ENCODE peak calls at places on chromosome 5, in ten cellular contexts. K is neural progenitor cell; N is aorta; H is CD4-positive, CD25-positive, alpha-beta regulatory T cell; D is CD4-positive, alpha-beta memory T cell; V is CD8-positive, alpha-beta memory T cell; A is dorsolateral prefrontal cortex; P is H9; G is IMR-90; O is RWPE1. U is an unnamed sample.

GRCh38 chr5:37133939-37134338 is 115.2 kb downstream of the CPLANE1 start:
- DNase-seq in V (no peak), N (no peak), G (peak; percentile 75), K (no peak), D (no peak), P (no peak), O (peak; percentile 13), A (no peak), H (no peak), U (no peak)

GRCh38 chr5:137292461-137293025 is 206.6 kb downstream of the SPOCK1 start:
- DNase-seq in P (no peak), N (no peak), H (no peak), D (no peak), V (no peak), K (no peak), G (no peak), O (no peak), A (no peak), U (no peak)

GRCh38 chr5:167950126-167950721 is 341.2 kb upstream of the WWC1 start:
- DNase-seq in P (no peak), N (no peak), V (no peak), D (no peak), H (no peak), K (no peak), O (no peak), A (no peak), G (peak; percentile 67), U (no peak)

GRCh38 chr5:68389618-68390017 is 174.1 kb downstream of the PIK3R1 start:
- DNase-seq in P (no peak), O (no peak), K (no peak), V (no peak), G (no peak), A (no peak), N (no peak), H (no peak), D (no peak), U (no peak)

GRCh38 chr5:88660947-88661869 is 221.8 kb downstream of the MEF2C start:
- DNase-seq in G (peak; percentile 77), D (no peak), K (peak; percentile 97), H (peak; percentile 39), P (peak; percentile 99), O (peak; percentile 90), N (peak; percentile 74), V (no peak), A (peak; percentile 98), U (peak; percentile 67)

GRCh38 chr5:142749321-142749720 is 20.9 kb upstream of the ARHGAP26 start:
- DNase-seq in D (no peak), A (no peak), K (no peak), G (peak; percentile 77), H (peak; percentile 10), P (no peak), O (no peak), V (no peak), N (no peak), U (no peak)

GRCh38 chr5:65113766-65114165 is 345.0 kb downstream of the CWC27 start:
- DNase-seq in N (no peak), A (no peak), D (no peak), K (no peak), O (no peak), G (peak; percentile 29), V (no peak), P (no peak), H (no peak), U (no peak)

GRCh38 chr5:154190652-154191304 is at the start of gene GALNT10:
- DNase-seq in O (peak; percentile 85), G (peak; percentile 66), K (peak; percentile 91), D (peak; percentile 83), A (peak; percentile 39), N (peak; percentile 81), P (peak; percentile 61), H (peak; percentile 83), V (peak; percentile 76), U (peak; percentile 89)

GRCh38 chr5:77774981-77775772 is 962 bp downstream of the TBCA start:
- DNase-seq in K (no peak), H (peak; percentile 41), G (no peak), A (no peak), D (peak; percentile 4), O (peak; percentile 29), V (no peak), P (no peak), N (no peak), U (no peak)

GRCh38 chr5:159913048-159913447 is 3.2 kb upstream of the ADRA1B start:
- DNase-seq in O (peak; percentile 81), A (no peak), P (no peak), D (no peak), H (no peak), K (no peak), V (no peak), G (peak; percentile 76), N (no peak), U (no peak)

GRCh38 chr5:135382131-135382530 is 16.9 kb downstream of the MACROH2A1 start:
- DNase-seq in H (no peak), N (no peak), O (no peak), V (no peak), A (no peak), D (no peak), P (no peak), K (no peak), G (no peak), U (no peak)

GRCh38 chr5:79020861-79021561 is 35.9 kb upstream of the ARSB start:
- DNase-seq in N (peak; percentile 66), O (peak; percentile 60), G (peak; percentile 78), A (peak; percentile 66), P (peak; percentile 52), H (peak; percentile 62), K (peak; percentile 72), V (peak; percentile 55), D (peak; percentile 21), U (peak; percentile 67)

DNA sequence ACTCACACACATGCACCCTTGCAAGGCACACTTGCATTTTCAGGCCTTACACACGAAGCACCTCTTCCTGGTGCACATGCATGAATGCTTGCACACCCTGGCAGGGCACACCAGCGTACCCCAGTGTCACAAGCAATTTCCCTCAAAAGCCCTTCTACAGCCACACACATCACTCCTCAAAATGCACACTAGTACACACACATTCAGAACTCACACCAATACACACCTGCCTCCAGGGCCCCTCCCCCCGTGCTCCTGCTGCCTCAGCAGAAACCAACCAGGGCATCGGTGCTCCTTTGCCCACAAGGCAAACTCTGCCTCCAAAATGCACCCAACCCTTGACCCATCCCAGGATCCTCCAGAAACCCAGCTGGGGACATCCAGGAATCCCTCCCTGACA is 1.2 kb downstream of the CAMK2A start:
- DNase-seq in D (no peak), N (no peak), G (no peak), O (no peak), K (no peak), P (no peak), A (no peak), H (no peak), V (no peak), U (no peak)
- H3K27ac ChIP-seq in D (no peak overlapping the region), N (no peak overlapping the region), G (no peak overlapping the region), O (no peak overlapping the region), K (no peak overlapping the region), P (no peak overlapping the region), A (peak overlapping the region; percentile 68), H (no peak overlapping the region), V (no peak overlapping the region), U (no peak overlapping the region)

GRCh38 chr5:13662646-13663045 is 281.8 kb downstream of the DNAH5 start:
- DNase-seq in G (peak; percentile 59), P (no peak), O (no peak), D (no peak), H (no peak), N (no peak), K (no peak), V (no peak), A (no peak), U (no peak)
- H3K27ac ChIP-seq in G (no peak overlapping the region), P (no peak overlapping the region), O (no peak overlapping the region), D (no peak overlapping the region), H (no peak overlapping the region), N (no peak overlapping the region), K (no peak overlapping the region), V (no peak overlapping the region), A (no peak overlapping the region), U (no peak overlapping the region)

GRCh38 chr5:149411738-149412519 is 32.8 kb upstream of the IL17B start:
- DNase-seq in H (no peak), G (no peak), O (no peak), A (no peak), N (peak; percentile 40), D (no peak), P (no peak), V (no peak), K (no peak), U (peak; percentile 23)

GRCh38 chr5:149410721-149411432 is 31.8 kb upstream of the IL17B start:
- DNase-seq in A (no peak), G (peak; percentile 16), K (no peak), P (no peak), O (no peak), V (no peak), D (no peak), H (no peak), N (peak; percentile 57), U (peak; percentile 57)

GRCh38 chr5:149414405-149415244 is 35.5 kb upstream of the IL17B start:
- DNase-seq in O (no peak), H (no peak), G (peak; percentile 79), A (no peak), N (peak; percentile 73), K (no peak), P (no peak), V (no peak), D (no peak), U (no peak)

GRCh38 chr5:149413477-149414210 is 34.6 kb upstream of the IL17B start:
- DNase-seq in N (peak; percentile 44), H (no peak), D (no peak), O (no peak), V (no peak), A (no peak), P (no peak), K (no peak), G (no peak), U (peak; percentile 20)

GRCh38 chr5:149412783-149413476 is 33.8 kb upstream of the IL17B start:
- DNase-seq in H (no peak), G (no peak), D (no peak), N (peak; percentile 80), O (no peak), P (no peak), K (no peak), V (no peak), A (no peak), U (peak; percentile 55)
- H3K27ac ChIP-seq in H (no peak overlapping the region), G (peak overlapping the region; percentile 67), D (no peak overlapping the region), N (peak overlapping the region; percentile 46), O (no peak overlapping the region), P (no peak overlapping the region), K (no peak overlapping the region), V (no peak overlapping the region), A (no peak overlapping the region), U (peak overlapping the region; percentile 60)

DNA sequence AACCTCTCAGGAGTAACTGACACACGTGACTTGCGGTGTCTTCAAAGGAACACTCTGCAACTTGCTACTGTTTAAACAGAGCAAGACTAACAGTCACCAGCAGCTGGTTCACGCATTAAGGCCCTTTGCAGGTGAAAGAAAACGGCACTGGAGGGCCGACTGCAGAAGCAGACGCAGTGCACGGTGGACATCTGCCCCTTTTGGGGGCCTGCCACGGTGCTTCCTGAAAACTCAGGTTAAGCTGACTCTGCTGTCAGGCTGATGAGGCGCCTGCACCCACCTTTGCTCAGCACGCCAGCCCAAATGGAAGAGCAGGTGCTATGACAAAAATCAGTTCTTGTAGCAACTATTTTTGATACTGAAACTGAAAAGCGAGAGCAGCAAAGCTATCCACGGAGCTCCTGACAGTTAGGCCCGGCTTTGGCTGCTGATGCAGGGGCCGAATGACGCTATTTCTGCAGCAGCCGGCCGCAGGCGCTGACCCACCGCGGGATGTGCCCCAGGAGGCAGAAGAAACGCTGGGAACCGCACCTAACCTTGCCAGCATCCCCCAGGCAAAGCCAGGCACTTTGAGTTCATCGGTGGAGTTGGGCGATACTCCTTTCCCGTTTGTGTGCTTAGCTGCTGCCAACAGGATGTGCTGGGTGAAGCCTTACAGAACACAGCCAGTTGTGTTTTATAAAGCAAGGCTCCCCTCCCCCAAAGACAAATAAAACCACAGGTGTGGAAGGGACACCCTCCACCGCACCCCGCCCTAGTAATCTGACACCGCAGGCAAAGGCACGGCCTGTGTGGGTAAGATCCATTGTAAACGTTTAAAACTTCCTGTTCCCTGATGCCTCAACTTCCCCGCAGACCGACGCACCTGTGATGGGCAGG is 21.1 kb upstream of the TERT start:
- DNase-seq in K (peak; percentile 28), N (peak; percentile 32), G (no peak), H (peak; percentile 92), V (peak; percentile 76), O (peak; percentile 82), D (peak; percentile 81), P (peak; percentile 78), A (no peak), U (peak; percentile 85)
- H3K27ac ChIP-seq in K (no peak overlapping the region), N (no peak overlapping the region), G (no peak overlapping the region), H (peak overlapping the region; percentile 85), V (no peak overlapping the region), O (peak overlapping the region; percentile 94), D (peak overlapping the region; percentile 53), P (no peak overlapping the region), A (no peak overlapping the region), U (peak overlapping the region; percentile 71)

U was measured in upper lobe of right lung.